ENCODE peak calls at places on chromosomes 1 and 21, in eight cellular contexts. I, N, L, M, C, S, W and K are unnamed samples.

GRCh38 chr1:238789916-238790667 is 596.3 kb upstream of the CHRM3 start:
- DNase-seq in I (no peak), N (no peak), L (no peak), M (no peak), C (no peak), S (no peak), W (no peak), K (no peak)

GRCh38 chr1:228755800-228756199 is 20.5 kb downstream of the RHOU start:
- DNase-seq in I (no peak), N (no peak), L (no peak), M (no peak), C (no peak), S (no peak), W (no peak), K (no peak)

GRCh38 chr1:115091582-115091981 is 2.3 kb upstream of the TSPAN2 start:
- DNase-seq in I (no peak), N (no peak), L (no peak), M (no peak), C (no peak), S (no peak), W (no peak), K (no peak)

GRCh38 chr1:167541013-167541412 is 12.5 kb downstream of the CREG1 start:
- DNase-seq in I (no peak), N (no peak), L (no peak), M (no peak), C (no peak), S (no peak), W (no peak), K (no peak)

GRCh38 chr1:38334930-38335592 is 288.5 kb upstream of the POU3F1 start:
- DNase-seq in I (no peak), N (no peak), L (no peak), M (no peak), C (no peak), S (no peak), W (no peak), K (no peak)

GRCh38 chr1:93450331-93450730 is 2.4 kb downstream of the FNBP1L start:
- DNase-seq in I (no peak), N (no peak), L (no peak), M (no peak), C (no peak), S (no peak), W (no peak), K (no peak)

GRCh38 chr1:222592171-222592570 is 2.4 kb upstream of the TAF1A start:
- DNase-seq in I (peak), N (no peak), L (no peak), M (no peak), C (no peak), S (peak), W (no peak), K (no peak)

GRCh38 chr21:44932366-44933181 is 7.3 kb upstream of the SLX9 start:
- DNase-seq in I (peak), N (peak), L (peak), M (no peak), C (no peak), S (no peak), W (peak), K (peak)

GRCh38 chr21:34021726-34022125 is 51.7 kb upstream of the MRPS6 start:
- DNase-seq in I (no peak), N (no peak), L (no peak), M (no peak), C (no peak), S (no peak), W (no peak), K (no peak)

GRCh38 chr1:31239653-31240241 is at the start of gene NKAIN1:
- DNase-seq in I (peak), N (peak), L (peak), M (no peak), C (no peak), S (peak), W (no peak), K (peak)

GRCh38 chr1:233349137-233349536 is 21.6 kb downstream of the MAP3K21 start:
- DNase-seq in I (no peak), N (no peak), L (no peak), M (no peak), C (no peak), S (no peak), W (no peak), K (no peak)

GRCh38 chr1:180213401-180214177 is 16.5 kb upstream of the LHX4 start:
- DNase-seq in I (peak), N (no peak), L (no peak), M (no peak), C (no peak), S (peak), W (no peak), K (no peak)